ENCODE peak calls at places on chromosomes 16 and 17, in eight cellular contexts. E is ascending aorta, K is A549, R is heart right ventricle, F is bronchial epithelial cell, A is uterus, L is breast epithelium, Q is GM06990. U is an unnamed sample.

GRCh38 chr16:13021996-13022395 is 120.6 kb downstream of the SHISA9 start:
- DNase-seq in A (no peak), Q (no peak), K (no peak), R (no peak), F (no peak), E (no peak), L (no peak), U (no peak)

GRCh38 chr17:81034168-81034777 is 678 bp upstream of the BAIAP2 start:
- DNase-seq in A (no peak), Q (no peak), K (no peak), E (no peak), F (no peak), L (no peak), R (no peak), U (no peak)

GRCh38 chr17:33647976-33648375 is 354.9 kb upstream of the ASIC2 start:
- DNase-seq in E (no peak), R (no peak), Q (no peak), L (no peak), F (peak; percentile 15), K (peak; percentile 44), A (peak; percentile 25), U (no peak)

GRCh38 chr17:30552994-30553565 is 75.9 kb downstream of the GOSR1 start:
- DNase-seq in Q (no peak), L (no peak), F (no peak), R (no peak), E (no peak), A (no peak), K (no peak), U (peak; percentile 55)

GRCh38 chr17:7823581-7824001 is 10.4 kb upstream of the KDM6B start:
- DNase-seq in F (no peak), K (no peak), A (no peak), L (no peak), E (no peak), Q (no peak), R (no peak), U (no peak)

GRCh38 chr17:6712058-6712853 is 913 bp downstream of the SLC13A5 start:
- DNase-seq in R (no peak), Q (no peak), L (peak; percentile 63), K (peak; percentile 54), F (peak; percentile 78), A (no peak), E (peak; percentile 49), U (no peak)

GRCh38 chr17:2138318-2138717 is 83.4 kb downstream of the HIC1 start:
- DNase-seq in A (no peak), E (no peak), L (no peak), F (no peak), R (no peak), K (no peak), Q (peak; percentile 49), U (no peak)

GRCh38 chr17:75844530-75845057 is 390 bp upstream of the UNC13D start:
- DNase-seq in A (no peak), K (peak; percentile 76), R (no peak), E (no peak), L (peak; percentile 84), Q (no peak), F (peak; percentile 51), U (no peak)

GRCh38 chr16:23608194-23608593 is 12.1 kb upstream of the NDUFAB1 start:
- DNase-seq in Q (no peak), E (no peak), K (peak; percentile 52), L (no peak), F (peak; percentile 87), A (no peak), R (peak; percentile 9), U (no peak)

GRCh38 chr17:5043524-5043923 is 8.3 kb upstream of the SLC52A1 start:
- DNase-seq in K (no peak), Q (no peak), E (no peak), R (no peak), A (no peak), L (no peak), F (no peak), U (no peak)

GRCh38 chr17:47604268-47604927 is 45.3 kb upstream of the KPNB1 start:
- DNase-seq in K (no peak), R (peak; percentile 73), E (no peak), F (no peak), A (no peak), Q (no peak), L (no peak), U (no peak)

GRCh38 chr16:73058616-73059409 is 10.9 kb upstream of the ZFHX3 start:
- DNase-seq in F (peak; percentile 47), A (no peak), E (no peak), Q (peak; percentile 58), R (peak; percentile 40), K (peak; percentile 77), L (no peak), U (no peak)

GRCh38 chr16:28321700-28322411 is 29.5 kb downstream of the SBK1 start:
- DNase-seq in Q (no peak), K (peak; percentile 38), R (no peak), A (no peak), F (peak; percentile 13), L (no peak), E (no peak), U (no peak)

GRCh38 chr17:17110520-17110919 is 68.3 kb downstream of the MPRIP start:
- DNase-seq in K (no peak), L (no peak), A (no peak), E (no peak), F (no peak), R (no peak), Q (no peak), U (no peak)

GRCh38 chr17:17109896-17110295 is 67.6 kb downstream of the MPRIP start:
- DNase-seq in F (peak; percentile 52), L (no peak), R (no peak), A (no peak), Q (no peak), E (no peak), K (peak; percentile 62), U (no peak)

GRCh38 chr17:17107891-17108680 is 65.8 kb downstream of the MPRIP start:
- DNase-seq in F (no peak), E (no peak), K (no peak), L (no peak), A (no peak), Q (no peak), R (no peak), U (no peak)

GRCh38 chr17:17108681-17109049 is 66.4 kb downstream of the MPRIP start:
- DNase-seq in A (no peak), L (peak; percentile 65), Q (no peak), K (peak; percentile 44), R (no peak), E (no peak), F (no peak), U (no peak)

DNA sequence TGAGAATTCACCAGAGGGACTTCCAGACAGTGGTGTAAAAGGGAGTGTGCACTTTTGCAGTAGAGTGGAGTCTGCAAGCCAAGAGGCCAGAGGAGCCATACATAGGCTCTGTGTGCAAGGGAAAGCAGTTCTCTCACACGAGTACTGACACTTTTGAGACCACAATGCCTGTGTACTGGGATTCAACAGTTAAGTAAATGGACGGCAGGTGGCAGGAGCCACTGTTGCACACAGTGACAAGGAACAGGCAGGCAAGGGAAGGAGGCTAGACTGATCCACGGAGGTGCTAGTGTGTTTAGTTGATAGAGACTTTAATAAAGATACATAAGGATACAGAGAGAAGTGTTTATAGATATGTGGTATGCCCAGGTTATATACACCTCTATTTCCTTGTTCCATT is 67.0 kb downstream of the MPRIP start:
- DNase-seq in K (peak; percentile 40), F (no peak), E (no peak), L (no peak), A (no peak), R (no peak), Q (no peak), U (no peak)
- TF ChIP-seq CTCF in K (no peak), F (peak; percentile 48), E (no peak), L (no peak), A (no peak), R (no peak), Q (no peak), U (no peak)

GRCh38 chr17:68184141-68184571 is 63.7 kb upstream of the AMZ2 start:
- DNase-seq in Q (no peak), L (no peak), R (no peak), A (no peak), K (no peak), F (peak; percentile 47), E (no peak), U (no peak)
- H3K4me3 ChIP-seq in Q (no peak overlapping the region), L (no peak overlapping the region), R (no peak overlapping the region), A (no peak overlapping the region), K (no peak overlapping the region), F (no peak overlapping the region), E (no peak overlapping the region), U (no peak overlapping the region)

GRCh38 chr17:59752446-59752845 is 45.0 kb downstream of the VMP1 start:
- DNase-seq in L (no peak), K (no peak), E (no peak), R (no peak), A (no peak), F (no peak), Q (no peak), U (no peak)
- TF ChIP-seq CTCF in L (no peak), K (no peak), E (no peak), R (no peak), A (no peak), F (no peak), Q (no peak), U (no peak)

GRCh38 chr16:88781140-88782077 is 3.6 kb downstream of the PIEZO1 start:
- DNase-seq in K (no peak), R (no peak), Q (peak; percentile 76), L (no peak), E (no peak), F (no peak), A (no peak), U (no peak)
- H3K4me3 ChIP-seq in K (no peak overlapping the region), R (no peak overlapping the region), Q (peak overlapping the region; percentile 72), L (no peak overlapping the region), E (no peak overlapping the region), F (no peak overlapping the region), A (no peak overlapping the region), U (no peak overlapping the region)

GRCh38 chr16:67244387-67245188 is 2.7 kb downstream of the FHOD1 start:
- DNase-seq in L (peak; percentile 64), Q (peak; percentile 79), R (peak; percentile 86), E (peak; percentile 89), F (peak; percentile 92), K (peak; percentile 82), A (peak; percentile 66), U (peak; percentile 85)
- TF ChIP-seq CTCF in L (no peak), Q (no peak), R (no peak), E (no peak), F (no peak), K (no peak), A (no peak), U (no peak)

DNA sequence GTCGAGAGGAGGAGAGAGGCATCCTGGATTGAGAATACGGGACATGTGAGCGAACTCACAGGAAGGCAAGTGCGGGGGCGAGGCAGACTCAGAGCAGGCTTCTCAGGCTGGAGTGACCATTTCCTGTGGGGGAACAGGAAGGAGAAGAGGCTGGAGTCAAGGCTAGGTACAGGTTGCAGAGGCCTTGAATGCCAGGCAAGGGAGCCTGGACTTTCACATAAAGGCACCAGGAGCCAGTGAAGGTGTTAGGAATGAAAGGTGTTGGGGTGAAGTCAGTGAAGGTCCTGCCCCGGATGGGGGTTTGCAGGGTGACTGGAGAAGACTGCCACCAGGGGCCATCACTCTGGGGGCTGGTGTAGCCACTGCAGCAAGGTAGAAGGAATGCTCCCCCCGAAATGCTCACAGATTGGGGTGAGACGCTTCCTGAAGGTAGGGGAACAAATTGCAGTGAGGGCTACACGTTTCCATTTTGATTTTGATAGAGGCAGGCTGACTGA is 5.3 kb upstream of the GPRC5C start:
- DNase-seq in F (peak; percentile 10), R (no peak), L (no peak), Q (no peak), K (no peak), A (no peak), E (no peak), U (no peak)
- H3K4me3 ChIP-seq in F (no peak overlapping the region), R (no peak overlapping the region), L (no peak overlapping the region), Q (no peak overlapping the region), K (no peak overlapping the region), A (no peak overlapping the region), E (no peak overlapping the region), U (no peak overlapping the region)

GRCh38 chr17:3917391-3917931 is 1.2 kb upstream of the P2RX1 start:
- DNase-seq in E (no peak), F (no peak), Q (no peak), R (peak; percentile 73), L (no peak), A (no peak), K (no peak), U (no peak)
- TF ChIP-seq CTCF in E (no peak), F (no peak), Q (no peak), R (no peak), L (no peak), A (no peak), K (no peak), U (no peak)